ENCODE peak calls at places on chromosomes 2 and 18, in six cellular contexts. One of them, this sample, is unnamed.

GRCh38 chr18:21960189-21960588 is 209.2 kb upstream of the GATA6 start:
- DNase-seq in HTR-8/SVneo: no peak
- DNase-seq in activated T-cell treated with anti-CD3 and anti-CD28 coated beads for 1 hour: no peak
- DNase-seq in fibroblast of the conjunctiva: no peak
- DNase-seq in pancreas: no peak
- DNase-seq in GDM1: no peak
- DNase-seq in this sample: no peak

GRCh38 chr18:11676867-11677266 is 12.2 kb upstream of the GNAL start:
- DNase-seq in HTR-8/SVneo: no peak
- DNase-seq in activated T-cell treated with anti-CD3 and anti-CD28 coated beads for 1 hour: no peak
- DNase-seq in fibroblast of the conjunctiva: no peak
- DNase-seq in pancreas: no peak
- DNase-seq in GDM1: no peak
- DNase-seq in this sample: no peak

GRCh38 chr18:49753643-49754042 is 59.7 kb downstream of the ACAA2 start:
- DNase-seq in HTR-8/SVneo: no peak
- DNase-seq in activated T-cell treated with anti-CD3 and anti-CD28 coated beads for 1 hour: no peak
- DNase-seq in fibroblast of the conjunctiva: no peak
- DNase-seq in pancreas: no peak
- DNase-seq in GDM1: no peak
- DNase-seq in this sample: no peak

GRCh38 chr2:201969938-201970785 is 63.5 kb upstream of the FZD7 start:
- DNase-seq in HTR-8/SVneo: no peak
- DNase-seq in activated T-cell treated with anti-CD3 and anti-CD28 coated beads for 1 hour: no peak
- DNase-seq in fibroblast of the conjunctiva: no peak
- DNase-seq in pancreas: no peak
- DNase-seq in GDM1: no peak
- DNase-seq in this sample: no peak

GRCh38 chr2:237552911-237553310 is 13.5 kb upstream of the PRLH start:
- DNase-seq in HTR-8/SVneo: no peak
- DNase-seq in activated T-cell treated with anti-CD3 and anti-CD28 coated beads for 1 hour: no peak
- DNase-seq in fibroblast of the conjunctiva: no peak
- DNase-seq in pancreas: no peak
- DNase-seq in GDM1: no peak
- DNase-seq in this sample: no peak

GRCh38 chr18:79380816-79381806 is 14.6 kb upstream of the NFATC1 start:
- DNase-seq in HTR-8/SVneo: no peak
- DNase-seq in activated T-cell treated with anti-CD3 and anti-CD28 coated beads for 1 hour: peak; percentile 64
- DNase-seq in fibroblast of the conjunctiva: no peak
- DNase-seq in pancreas: peak; percentile 85
- DNase-seq in GDM1: no peak
- DNase-seq in this sample: peak; percentile 74

GRCh38 chr2:69985684-69986083 is 24.3 kb upstream of the ASPRV1 start:
- DNase-seq in HTR-8/SVneo: no peak
- DNase-seq in activated T-cell treated with anti-CD3 and anti-CD28 coated beads for 1 hour: no peak
- DNase-seq in fibroblast of the conjunctiva: no peak
- DNase-seq in pancreas: no peak
- DNase-seq in GDM1: no peak
- DNase-seq in this sample: no peak

GRCh38 chr2:2158176-2158826 is 172.8 kb downstream of the MYT1L start:
- DNase-seq in HTR-8/SVneo: no peak
- DNase-seq in activated T-cell treated with anti-CD3 and anti-CD28 coated beads for 1 hour: no peak
- DNase-seq in fibroblast of the conjunctiva: no peak
- DNase-seq in pancreas: no peak
- DNase-seq in GDM1: no peak
- DNase-seq in this sample: no peak

GRCh38 chr18:58136865-58137264 is 92.8 kb downstream of the NEDD4L start:
- DNase-seq in HTR-8/SVneo: no peak
- DNase-seq in activated T-cell treated with anti-CD3 and anti-CD28 coated beads for 1 hour: no peak
- DNase-seq in fibroblast of the conjunctiva: no peak
- DNase-seq in pancreas: no peak
- DNase-seq in GDM1: no peak
- DNase-seq in this sample: no peak

GRCh38 chr2:160271166-160272086 is 71.4 kb upstream of the ITGB6 start:
- DNase-seq in HTR-8/SVneo: no peak
- DNase-seq in activated T-cell treated with anti-CD3 and anti-CD28 coated beads for 1 hour: no peak
- DNase-seq in fibroblast of the conjunctiva: no peak
- DNase-seq in pancreas: no peak
- DNase-seq in GDM1: no peak
- DNase-seq in this sample: no peak

This sample was measured in ureter.